ENCODE peak calls at places on chromosome 20, in four cellular contexts. F, G, E and V are unnamed samples.

GRCh38 chr20:50744143-50744792 is 12.9 kb downstream of the PARD6B start:
- DNase-seq in F (peak; percentile 75), G (no peak), E (no peak), V (no peak)

GRCh38 chr20:44805991-44806729 is 4.2 kb downstream of the RIMS4 start:
- DNase-seq in F (peak; percentile 74), G (peak; percentile 31), E (no peak), V (peak; percentile 54)

GRCh38 chr20:63032026-63032800 is 25.4 kb upstream of the BHLHE23 start:
- DNase-seq in F (no peak), G (no peak), E (no peak), V (no peak)

GRCh38 chr20:327946-328563 is 2.7 kb downstream of the SOX12 start:
- DNase-seq in F (no peak), G (no peak), E (peak; percentile 28), V (no peak)

GRCh38 chr20:4083103-4083864 is 67.9 kb upstream of the RNF24 start:
- DNase-seq in F (no peak), G (no peak), E (no peak), V (peak; percentile 20)

GRCh38 chr20:58303547-58303946 is 6.0 kb upstream of the RAB22A start:
- DNase-seq in F (no peak), G (no peak), E (no peak), V (no peak)

GRCh38 chr20:63246490-63247284 is 7.6 kb downstream of the NKAIN4 start:
- DNase-seq in F (no peak), G (no peak), E (peak; percentile 29), V (no peak)

GRCh38 chr20:1357921-1358671 is 29.2 kb upstream of the SDCBP2 start:
- DNase-seq in F (no peak), G (no peak), E (no peak), V (no peak)

GRCh38 chr20:33653900-33654596 is 8.1 kb upstream of the C20orf144 start:
- DNase-seq in F (no peak), G (no peak), E (no peak), V (no peak)

GRCh38 chr20:14561733-14562132 is 224.3 kb upstream of the FLRT3 start:
- DNase-seq in F (no peak), G (no peak), E (no peak), V (no peak)

GRCh38 chr20:40562031-40562430 is 127.0 kb downstream of the MAFB start:
- DNase-seq in F (no peak), G (peak; percentile 5), E (no peak), V (no peak)

GRCh38 chr20:37775200-37775599 is 81.4 kb downstream of the CTNNBL1 start:
- DNase-seq in F (no peak), G (no peak), E (no peak), V (no peak)

GRCh38 chr20:14956026-14956425 is 618.6 kb upstream of the FLRT3 start:
- DNase-seq in F (peak; percentile 19), G (no peak), E (no peak), V (no peak)